ENCODE peak calls at places on chromosome 21, in seven cellular contexts. C, I, N, O, V, J and H are unnamed samples.

GRCh38 chr21:38688068-38688467 is 117.7 kb upstream of the ETS2 start:
- DNase-seq in C (no peak), I (no peak), N (no peak), O (no peak), V (no peak), J (no peak), H (no peak)

GRCh38 chr21:45894891-45895777 is 86.4 kb upstream of the COL6A1 start:
- DNase-seq in C (no peak), I (no peak), N (no peak), O (peak), V (peak), J (peak), H (no peak)

GRCh38 chr21:44057960-44058651 is 46.0 kb downstream of the TRAPPC10 start:
- DNase-seq in C (no peak), I (no peak), N (no peak), O (no peak), V (no peak), J (no peak), H (no peak)

GRCh38 chr21:42460391-42461184 is 35.4 kb downstream of the RSPH1 start:
- DNase-seq in C (no peak), I (no peak), N (no peak), O (peak), V (no peak), J (no peak), H (no peak)

GRCh38 chr21:36325373-36326010 is 5.5 kb downstream of the MORC3 start:
- DNase-seq in C (no peak), I (no peak), N (no peak), O (no peak), V (no peak), J (no peak), H (no peak)

GRCh38 chr21:43917515-43918384 is 52.7 kb downstream of the AGPAT3 start:
- DNase-seq in C (no peak), I (no peak), N (no peak), O (peak), V (peak), J (no peak), H (no peak)

GRCh38 chr21:34807146-34807880 is 138.5 kb downstream of the CLIC6 start:
- DNase-seq in C (no peak), I (no peak), N (no peak), O (peak), V (no peak), J (no peak), H (no peak)

GRCh38 chr21:42336065-42336464 is 14.7 kb downstream of the TFF2 start:
- DNase-seq in C (no peak), I (peak), N (no peak), O (peak), V (no peak), J (no peak), H (no peak)

GRCh38 chr21:37266515-37267221 is 466 bp downstream of the VPS26C start:
- DNase-seq in C (no peak), I (peak), N (no peak), O (peak), V (no peak), J (no peak), H (no peak)

GRCh38 chr21:18318156-18318555 is 73.5 kb downstream of the CHODL start:
- DNase-seq in C (no peak), I (no peak), N (no peak), O (no peak), V (no peak), J (peak), H (no peak)

GRCh38 chr21:45379901-45380330 is 25.0 kb upstream of the COL18A1 start:
- DNase-seq in C (no peak), I (no peak), N (no peak), O (no peak), V (peak), J (no peak), H (no peak)

GRCh38 chr21:27062441-27062840 is 95.6 kb upstream of the ADAMTS5 start:
- DNase-seq in C (no peak), I (no peak), N (no peak), O (no peak), V (no peak), J (no peak), H (no peak)

GRCh38 chr21:38306833-38307232 is 50.0 kb downstream of the KCNJ15 start:
- DNase-seq in C (no peak), I (no peak), N (no peak), O (no peak), V (no peak), J (no peak), H (no peak)

GRCh38 chr21:31343680-31344480 is at the start of gene TIAM1:
- DNase-seq in C (no peak), I (peak), N (peak), O (peak), V (no peak), J (peak), H (peak)

GRCh38 chr21:25039461-25040380 is 567.6 kb downstream of the MRPL39 start:
- DNase-seq in C (no peak), I (no peak), N (no peak), O (no peak), V (no peak), J (no peak), H (peak)